ENCODE peak calls at places on chromosomes 11 and 22, in five cellular contexts. J, R, S, F and X are unnamed samples.
A peak's percentile ranks its signal among the peaks of the same experiment; 100 is the strongest.

GRCh38 chr11:117984471-117984870 is 1.7 kb upstream of the IL10RA start:
- DNase-seq in J (no peak), R (no peak), S (no peak), F (no peak), X (no peak)

GRCh38 chr11:123330948-123331347 is 99.1 kb upstream of the GRAMD1B start:
- DNase-seq in J (no peak), R (no peak), S (no peak), F (no peak), X (no peak)

GRCh38 chr11:57712256-57713150 is at the start of gene TMX2:
- DNase-seq in J (peak; percentile 93), R (peak; percentile 93), S (peak; percentile 99), F (peak; percentile 92), X (peak; percentile 95)

GRCh38 chr11:28303477-28304191 is 195.4 kb downstream of the METTL15 start:
- DNase-seq in J (no peak), R (no peak), S (no peak), F (no peak), X (no peak)

GRCh38 chr11:61116426-61117214 is 14.3 kb downstream of the CD5 start:
- DNase-seq in J (no peak), R (no peak), S (no peak), F (no peak), X (no peak)

GRCh38 chr11:40130427-40130826 is 1329.0 kb downstream of the LRRC4C start:
- DNase-seq in J (no peak), R (peak; percentile 11), S (no peak), F (no peak), X (no peak)

GRCh38 chr11:7170431-7170830 is 81.3 kb upstream of the SYT9 start:
- DNase-seq in J (peak; percentile 14), R (no peak), S (no peak), F (no peak), X (no peak)

GRCh38 chr11:100739636-100740035 is 52.5 kb downstream of the ARHGAP42 start:
- DNase-seq in J (no peak), R (no peak), S (peak; percentile 73), F (no peak), X (no peak)

GRCh38 chr11:69878144-69878883 is 59.1 kb upstream of the FGF3 start:
- DNase-seq in J (no peak), R (no peak), S (no peak), F (no peak), X (peak; percentile 15)

GRCh38 chr11:84890706-84891105 is 736.4 kb downstream of the DLG2 start:
- DNase-seq in J (peak; percentile 33), R (no peak), S (no peak), F (peak; percentile 20), X (no peak)

GRCh38 chr11:119935341-119935925 is 202.5 kb downstream of the TRIM29 start:
- DNase-seq in J (no peak), R (no peak), S (no peak), F (no peak), X (peak; percentile 61)

GRCh38 chr11:57641426-57641825 is 8.3 kb downstream of the YPEL4 start:
- DNase-seq in J (no peak), R (no peak), S (peak; percentile 59), F (no peak), X (no peak)

GRCh38 chr11:60978546-60979380 is 7.3 kb downstream of the CD6 start:
- DNase-seq in J (no peak), R (no peak), S (no peak), F (no peak), X (no peak)

GRCh38 chr22:38081941-38082828 is 1.8 kb downstream of the SLC16A8 start:
- DNase-seq in J (no peak), R (no peak), S (no peak), F (peak; percentile 59), X (no peak)

GRCh38 chr11:15707971-15708370 is 593.2 kb downstream of the INSC start:
- DNase-seq in J (no peak), R (no peak), S (peak; percentile 83), F (peak; percentile 88), X (no peak)

GRCh38 chr22:22877523-22878210 is 9.9 kb upstream of the IGLL5 start:
- DNase-seq in J (peak; percentile 74), R (no peak), S (peak; percentile 35), F (no peak), X (peak; percentile 16)

GRCh38 chr11:71430166-71430565 is 18.0 kb downstream of the DHCR7 start:
- DNase-seq in J (no peak), R (no peak), S (no peak), F (no peak), X (no peak)

GRCh38 chr11:128468106-128468505 is 119.3 kb downstream of the ETS1 start:
- DNase-seq in J (no peak), R (no peak), S (no peak), F (no peak), X (no peak)

GRCh38 chr11:63845305-63845704 is 6.4 kb downstream of the MARK2 start:
- DNase-seq in J (no peak), R (no peak), S (peak; percentile 44), F (no peak), X (no peak)

GRCh38 chr11:31824791-31825452 is 13.8 kb upstream of the PAX6 start:
- DNase-seq in J (no peak), R (no peak), S (no peak), F (no peak), X (no peak)

GRCh38 chr11:87290304-87290922 is 252.7 kb downstream of the TMEM135 start:
- DNase-seq in J (no peak), R (no peak), S (peak; percentile 44), F (no peak), X (no peak)

GRCh38 chr22:20164863-20165262 is 14.0 kb upstream of the CCDC188 start:
- DNase-seq in J (no peak), R (no peak), S (no peak), F (no peak), X (no peak)

GRCh38 chr22:37314315-37315046 is 32.2 kb downstream of the CYTH4 start:
- DNase-seq in J (no peak), R (no peak), S (no peak), F (peak; percentile 42), X (no peak)

GRCh38 chr22:37062657-37063381 is 11.3 kb downstream of the KCTD17 start:
- DNase-seq in J (no peak), R (no peak), S (no peak), F (peak; percentile 58), X (no peak)

GRCh38 chr11:130765951-130766649 is 150.2 kb downstream of the SNX19 start:
- DNase-seq in J (no peak), R (no peak), S (peak; percentile 68), F (no peak), X (no peak)

GRCh38 chr11:66853242-66854229 is 3.3 kb upstream of the LRFN4 start:
- DNase-seq in J (no peak), R (no peak), S (no peak), F (peak; percentile 65), X (no peak)

GRCh38 chr22:19955241-19956128 is 13.9 kb upstream of the TXNRD2 start:
- DNase-seq in J (no peak), R (no peak), S (no peak), F (peak; percentile 63), X (peak; percentile 68)

GRCh38 chr11:43944761-43945311 is 2.4 kb downstream of the C11orf96 start:
- DNase-seq in J (peak; percentile 76), R (peak; percentile 24), S (no peak), F (peak; percentile 86), X (peak; percentile 78)